ENCODE peak calls at places on chromosomes 5 and 9, in ten cellular contexts. H is adrenal gland; A is choroid plexus epithelial cell; M is CD8-positive, alpha-beta T cell; X is stimulated activated CD4-positive, alpha-beta T cell treated with anti-CD3 and anti-CD28 coated beads, Interleukin-15, amount 100 ng/mL, for 1 hour; L is CD14-positive monocyte; C is stimulated activated CD8-positive, alpha-beta memory T cell treated with anti-CD3 and anti-CD28 coated beads, Interleukin-2, amount 100 ng/mL, for 1 hour; Y is Kasumi-1; E is cerebellum; I is mucosa of gallbladder. R is an unnamed sample.

GRCh38 chr9:26975728-26976707 is 19.8 kb downstream of the IFT74 start:
- DNase-seq in E (no peak), A (peak), C (no peak), Y (peak), X (no peak), L (no peak), H (peak), I (peak), M (no peak), R (no peak)

GRCh38 chr5:64742411-64742810 is 26.1 kb downstream of the SREK1IP1 start:
- DNase-seq in H (no peak), I (no peak), M (no peak), Y (no peak), L (no peak), X (no peak), C (no peak), A (no peak), E (no peak), R (no peak)

GRCh38 chr5:173201636-173202265 is 33.3 kb downstream of the NKX2-5 start:
- DNase-seq in E (no peak), X (no peak), I (no peak), L (no peak), C (no peak), A (peak), Y (no peak), M (no peak), H (peak), R (no peak)

GRCh38 chr5:82375488-82376294 is 97.5 kb upstream of the RPS23 start:
- DNase-seq in Y (no peak), I (no peak), X (no peak), A (no peak), E (no peak), L (no peak), C (no peak), H (no peak), M (no peak), R (no peak)

GRCh38 chr5:107813559-107813958 is 142.8 kb upstream of the EFNA5 start:
- DNase-seq in X (no peak), H (no peak), L (no peak), A (no peak), C (no peak), Y (no peak), I (no peak), M (no peak), E (no peak), R (no peak)

GRCh38 chr9:130283514-130284248 is 18.1 kb downstream of the HMCN2 start:
- DNase-seq in X (no peak), A (no peak), C (no peak), E (no peak), L (no peak), Y (no peak), M (no peak), I (no peak), H (no peak), R (no peak)

GRCh38 chr5:14254686-14255085 is 111.5 kb downstream of the TRIO start:
- DNase-seq in E (no peak), X (no peak), I (no peak), A (no peak), H (no peak), M (no peak), Y (no peak), L (no peak), C (no peak), R (no peak)

GRCh38 chr5:81250004-81250403 is 16.9 kb downstream of the CKMT2 start:
- DNase-seq in Y (no peak), C (no peak), X (no peak), L (no peak), E (no peak), I (no peak), H (no peak), M (no peak), A (no peak), R (no peak)

GRCh38 chr9:17942498-17942897 is 363.6 kb downstream of the SH3GL2 start:
- DNase-seq in X (no peak), L (no peak), C (no peak), H (no peak), I (peak), Y (no peak), M (no peak), E (no peak), A (no peak), R (no peak)

GRCh38 chr9:698937-699336 is 142.6 kb upstream of the DMRT1 start:
- DNase-seq in Y (no peak), E (no peak), M (no peak), H (no peak), I (no peak), C (no peak), X (no peak), A (no peak), L (no peak), R (no peak)

GRCh38 chr5:151340004-151340403 is 7.4 kb downstream of the SLC36A2 start:
- DNase-seq in E (no peak), H (no peak), M (no peak), A (no peak), L (no peak), Y (no peak), I (no peak), X (no peak), C (no peak), R (no peak)

GRCh38 chr9:5790923-5791322 is 42.0 kb downstream of the ERMP1 start:
- DNase-seq in A (no peak), X (no peak), I (no peak), H (no peak), L (no peak), Y (no peak), M (no peak), C (no peak), E (no peak), R (no peak)

GRCh38 chr5:17120209-17120608 is 97.2 kb upstream of the BASP1 start:
- DNase-seq in A (no peak), H (no peak), L (no peak), X (no peak), Y (no peak), C (no peak), E (no peak), I (no peak), M (no peak), R (no peak)

GRCh38 chr9:93178851-93179786 is 4.8 kb upstream of the WNK2 start:
- DNase-seq in Y (no peak), I (no peak), L (no peak), X (no peak), C (no peak), A (no peak), E (no peak), M (no peak), H (no peak), R (no peak)

GRCh38 chr9:34253460-34253837 is 74.6 kb downstream of the UBAP1 start:
- DNase-seq in M (no peak), A (peak), X (no peak), I (no peak), Y (no peak), C (no peak), H (peak), E (peak), L (no peak), R (no peak)

GRCh38 chr5:67244345-67244793 is 47.8 kb upstream of the CD180 start:
- DNase-seq in C (no peak), A (no peak), M (no peak), H (peak), X (no peak), I (no peak), E (no peak), L (no peak), Y (no peak), R (no peak)

GRCh38 chr5:34585601-34586104 is 70.5 kb upstream of the RAI14 start:
- DNase-seq in A (peak), L (no peak), Y (no peak), C (no peak), X (no peak), H (no peak), M (no peak), I (no peak), E (no peak), R (no peak)

GRCh38 chr9:108474356-108474755 is 381.4 kb downstream of the ACTL7B start:
- DNase-seq in Y (no peak), L (no peak), I (no peak), X (no peak), C (no peak), M (no peak), H (no peak), E (no peak), A (peak), R (no peak)

GRCh38 chr9:137669261-137669672 is 50.5 kb downstream of the EHMT1 start:
- DNase-seq in I (no peak), X (no peak), C (no peak), H (no peak), M (no peak), L (no peak), E (no peak), A (no peak), Y (no peak), R (no peak)

GRCh38 chr9:105484226-105484625 is 36.4 kb downstream of the FSD1L start:
- DNase-seq in L (no peak), X (no peak), A (no peak), I (no peak), C (no peak), M (no peak), Y (no peak), H (no peak), E (no peak), R (no peak)

GRCh38 chr9:122936464-122936863 is 4.4 kb upstream of the RABGAP1 start:
- DNase-seq in M (no peak), A (no peak), C (no peak), I (no peak), X (no peak), E (no peak), H (no peak), L (no peak), Y (no peak), R (no peak)

GRCh38 chr9:130327070-130327780 is 61.7 kb downstream of the HMCN2 start:
- DNase-seq in E (no peak), I (no peak), H (no peak), L (no peak), Y (no peak), X (no peak), M (no peak), C (no peak), A (no peak), R (no peak)

GRCh38 chr5:138641547-138642298 is 66.5 kb upstream of the HSPA9 start:
- DNase-seq in E (peak), H (peak), X (peak), C (peak), A (peak), Y (peak), M (peak), I (peak), L (peak), R (no peak)

GRCh38 chr5:154273028-154273617 is 82.6 kb downstream of the GALNT10 start:
- DNase-seq in I (no peak), A (peak), L (no peak), E (no peak), M (no peak), Y (peak), X (no peak), H (peak), C (no peak), R (peak)

GRCh38 chr9:113580041-113580953 is 116.8 kb downstream of the RGS3 start:
- DNase-seq in A (peak), M (peak), H (peak), E (no peak), L (peak), I (peak), X (peak), C (no peak), Y (no peak), R (peak)

GRCh38 chr5:154395407-154396106 is 50.2 kb upstream of the SAP30L start:
- DNase-seq in H (peak), L (no peak), A (peak), X (no peak), I (peak), C (no peak), E (no peak), Y (no peak), M (no peak), R (no peak)

GRCh38 chr5:52896524-52897237 is 92.5 kb upstream of the ITGA2 start:
- DNase-seq in I (no peak), C (no peak), A (peak), X (no peak), H (no peak), M (no peak), Y (no peak), L (no peak), E (no peak), R (no peak)

GRCh38 chr5:5050797-5051196 is 89.3 kb upstream of the ADAMTS16 start:
- DNase-seq in I (no peak), Y (no peak), H (no peak), E (no peak), M (no peak), A (no peak), L (no peak), X (no peak), C (no peak), R (no peak)

GRCh38 chr5:151459680-151460079 is 12.3 kb downstream of the SLC36A1 start:
- DNase-seq in Y (no peak), I (no peak), E (no peak), X (no peak), H (no peak), C (no peak), M (no peak), L (no peak), A (peak), R (no peak)

GRCh38 chr5:134053840-134054338 is 49.1 kb upstream of the VDAC1 start:
- DNase-seq in E (no peak), X (no peak), C (no peak), I (peak), M (no peak), A (no peak), H (no peak), Y (peak), L (no peak), R (no peak)

GRCh38 chr9:120846251-120846869 is 3.6 kb upstream of the PSMD5 start:
- DNase-seq in Y (no peak), M (peak), C (no peak), X (no peak), L (no peak), I (no peak), H (no peak), E (no peak), A (no peak), R (no peak)

GRCh38 chr9:131982683-131983239 is 96.9 kb downstream of the MED27 start:
- DNase-seq in H (no peak), E (no peak), M (no peak), X (no peak), L (no peak), Y (no peak), A (no peak), I (no peak), C (no peak), R (no peak)